ENCODE peak calls at places on chromosomes 11 and 22, in four cellular contexts. K, E, M and N are unnamed samples.

GRCh38 chr11:70755410-70756158 is 357.3 kb downstream of the CTTN start:
- DNase-seq in K (peak; percentile 90), E (peak; percentile 66), M (peak; percentile 90), N (peak; percentile 88)

GRCh38 chr22:46416537-46417267 is 81.2 kb downstream of the TRMU start:
- DNase-seq in K (no peak), E (no peak), M (no peak), N (no peak)

GRCh38 chr11:71466358-71466757 is 13.4 kb downstream of the NADSYN1 start:
- DNase-seq in K (no peak), E (no peak), M (no peak), N (no peak)

GRCh38 chr22:19103881-19104821 is 18.1 kb downstream of the DGCR2 start:
- DNase-seq in K (no peak), E (no peak), M (peak; percentile 51), N (no peak)

GRCh38 chr11:67264886-67265632 is 1.2 kb upstream of the GRK2 start:
- DNase-seq in K (no peak), E (no peak), M (no peak), N (no peak)

GRCh38 chr22:31820655-31821054 is 66.8 kb downstream of the DEPDC5 start:
- DNase-seq in K (no peak), E (no peak), M (no peak), N (no peak)

GRCh38 chr11:65834202-65834601 is 439 bp downstream of the SNX32 start:
- DNase-seq in K (no peak), E (no peak), M (no peak), N (no peak)

GRCh38 chr11:119236490-119236889 is 30.4 kb downstream of the CBL start:
- DNase-seq in K (no peak), E (no peak), M (no peak), N (no peak)

GRCh38 chr22:35863432-35863831 is 145.8 kb downstream of the APOL5 start:
- DNase-seq in K (no peak), E (no peak), M (no peak), N (no peak)

GRCh38 chr11:19259487-19260345 is 19.0 kb upstream of the E2F8 start:
- DNase-seq in K (peak; percentile 76), E (no peak), M (peak; percentile 70), N (peak; percentile 62)

GRCh38 chr11:111765320-111765983 is 737 bp downstream of the PPP2R1B start:
- DNase-seq in K (no peak), E (no peak), M (no peak), N (no peak)

GRCh38 chr11:108498046-108498815 is at the start of gene POGLUT3:
- DNase-seq in K (peak; percentile 68), E (peak; percentile 41), M (peak; percentile 86), N (peak; percentile 29)

GRCh38 chr11:78840623-78841022 is 266.0 kb upstream of the NARS2 start:
- DNase-seq in K (no peak), E (no peak), M (no peak), N (no peak)

GRCh38 chr11:66008468-66009101 is 3.2 kb upstream of the CST6 start:
- DNase-seq in K (no peak), E (no peak), M (no peak), N (no peak)

GRCh38 chr11:96112192-96113099 is 188.5 kb upstream of the MTMR2 start:
- DNase-seq in K (no peak), E (no peak), M (no peak), N (no peak)

GRCh38 chr22:38062782-38063181 is 5.6 kb downstream of the PICK1 start:
- DNase-seq in K (no peak), E (no peak), M (no peak), N (no peak)

GRCh38 chr11:19644316-19644715 is 68.3 kb upstream of the NAV2 start:
- DNase-seq in K (no peak), E (no peak), M (no peak), N (no peak)

GRCh38 chr11:122690801-122691649 is 35.5 kb downstream of the UBASH3B start:
- DNase-seq in K (no peak), E (no peak), M (no peak), N (no peak)

GRCh38 chr11:59719556-59719955 is 5.9 kb upstream of the OR10V1 start:
- DNase-seq in K (no peak), E (no peak), M (no peak), N (no peak)

GRCh38 chr11:73140213-73141030 is 1.7 kb downstream of the FCHSD2 start:
- DNase-seq in K (peak; percentile 45), E (no peak), M (no peak), N (peak; percentile 32)

GRCh38 chr11:100980156-100980555 is 149.5 kb downstream of the PGR start:
- DNase-seq in K (no peak), E (peak; percentile 3), M (no peak), N (peak; percentile 33)

GRCh38 chr11:19903620-19904069 is 191.0 kb downstream of the NAV2 start:
- DNase-seq in K (peak; percentile 85), E (peak; percentile 60), M (peak; percentile 66), N (peak; percentile 75)

GRCh38 chr22:43550024-43550620 is 138.3 kb downstream of the MPPED1 start:
- DNase-seq in K (no peak), E (no peak), M (no peak), N (no peak)

GRCh38 chr22:43554694-43555365 is 143.0 kb downstream of the MPPED1 start:
- DNase-seq in K (no peak), E (no peak), M (no peak), N (no peak)

GRCh38 chr22:43555561-43556515 is 144.0 kb downstream of the MPPED1 start:
- DNase-seq in K (no peak), E (no peak), M (no peak), N (no peak)

GRCh38 chr22:43553451-43554258 is 141.8 kb downstream of the MPPED1 start:
- DNase-seq in K (no peak), E (no peak), M (no peak), N (no peak)

DNA sequence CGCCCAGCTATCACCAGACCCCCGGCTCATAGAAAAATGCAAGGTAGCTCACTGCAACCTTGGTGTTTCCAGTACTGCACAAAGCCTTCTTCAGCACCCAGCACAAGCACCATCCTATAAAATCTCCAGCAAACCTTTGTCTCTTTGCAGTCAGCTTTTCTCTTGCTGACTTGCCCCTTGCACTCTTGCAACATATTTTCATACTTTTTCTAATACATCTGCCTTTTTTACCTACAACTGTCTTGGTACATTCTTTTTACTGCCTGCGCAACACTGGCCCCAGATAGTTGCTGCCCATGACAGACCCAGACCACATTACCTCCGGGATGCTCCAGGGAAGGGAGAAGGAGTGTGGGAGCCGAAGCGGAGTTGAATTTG is 142.4 kb downstream of the MPPED1 start:
- DNase-seq in K (no peak), E (no peak), M (no peak), N (no peak)
- TF ChIP-seq NR3C1 in K (no peak), E (no peak), M (no peak), N (no peak)

DNA sequence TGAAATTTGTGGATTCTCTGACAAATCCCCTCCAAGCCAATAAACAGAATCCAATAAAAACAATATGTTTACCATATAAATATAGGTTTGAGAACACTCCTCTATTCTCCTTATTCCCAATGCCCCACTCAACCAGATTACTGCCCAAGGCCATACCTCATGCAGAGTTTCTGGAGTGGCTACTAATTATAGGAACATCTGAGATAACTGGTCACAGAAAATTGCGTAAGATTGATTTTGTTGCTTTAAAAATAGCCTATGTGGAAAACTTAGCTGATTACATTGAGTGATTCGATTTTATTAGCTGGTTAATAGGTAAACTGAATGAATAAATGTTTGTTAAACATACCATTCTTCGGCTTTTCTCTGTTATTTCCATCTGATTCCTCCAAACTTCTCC is 48.0 kb downstream of the ME3 start:
- DNase-seq in K (no peak), E (no peak), M (no peak), N (no peak)
- TF ChIP-seq NR3C1 in K (no peak), E (no peak), M (no peak), N (no peak)

DNA sequence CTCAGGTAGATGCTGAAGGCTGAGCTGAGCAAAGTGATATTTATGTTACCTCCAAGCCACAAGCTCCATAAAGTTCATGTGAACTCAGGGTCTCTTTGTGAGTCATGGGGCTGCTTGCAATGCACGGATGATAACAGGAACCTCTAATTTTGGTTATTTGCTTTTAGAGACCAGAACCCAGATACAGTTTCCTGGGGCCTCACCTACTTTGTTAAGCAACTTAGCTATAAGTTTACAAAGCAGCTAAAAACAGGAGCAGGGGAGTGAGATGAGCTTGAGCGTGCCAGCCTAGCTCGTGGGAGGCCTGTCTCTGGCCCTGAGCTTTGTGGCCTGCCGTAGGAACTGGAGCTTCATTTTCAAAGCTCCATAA is 29.2 kb downstream of the SREBF2 start:
- DNase-seq in K (no peak), E (peak; percentile 39), M (no peak), N (no peak)
- TF ChIP-seq NR3C1 in K (no peak), E (no peak), M (no peak), N (no peak)

GRCh38 chr11:11476971-11477645 is 124.1 kb upstream of the CSNK2A3 start:
- DNase-seq in K (no peak), E (no peak), M (no peak), N (no peak)
- TF ChIP-seq NR3C1 in K (no peak), E (no peak), M (no peak), N (no peak)

GRCh38 chr22:28670691-28671261 is 8.9 kb downstream of the TTC28 start:
- DNase-seq in K (no peak), E (no peak), M (no peak), N (no peak)

GRCh38 chr22:28669388-28669787 is 10.3 kb downstream of the TTC28 start:
- DNase-seq in K (no peak), E (no peak), M (no peak), N (no peak)

GRCh38 chr22:28670153-28670552 is 9.5 kb downstream of the TTC28 start:
- DNase-seq in K (no peak), E (no peak), M (no peak), N (no peak)

DNA sequence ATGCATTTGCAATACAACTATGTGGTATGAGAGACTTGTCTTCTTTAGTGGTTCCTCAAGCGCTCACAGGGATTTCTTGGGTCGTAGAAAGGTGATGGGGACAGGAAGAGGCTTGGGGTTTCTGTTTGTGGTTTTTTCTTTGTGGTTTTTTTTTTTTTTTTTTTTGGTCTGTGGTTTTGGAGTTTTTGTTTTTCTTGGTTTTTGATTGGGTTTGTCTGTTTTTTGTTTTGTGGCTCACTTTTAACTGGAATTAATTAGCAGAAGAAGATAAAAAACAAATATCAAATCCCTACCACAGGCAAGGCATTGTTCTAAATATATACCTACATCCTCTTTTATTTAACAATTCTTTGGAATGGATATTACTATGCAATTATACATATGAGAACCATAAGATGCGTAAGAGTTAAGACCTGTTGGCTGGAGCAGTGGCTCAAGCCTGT is 5.5 kb downstream of the TTC28 start:
- DNase-seq in K (no peak), E (no peak), M (no peak), N (no peak)
- TF ChIP-seq NR3C1 in K (no peak), E (no peak), M (no peak), N (no peak)

GRCh38 chr11:86517557-86517956 is 142.9 kb downstream of the CCDC81 start:
- DNase-seq in K (no peak), E (no peak), M (no peak), N (no peak)
- TF ChIP-seq NR3C1 in K (no peak), E (no peak), M (no peak), N (no peak)

DNA sequence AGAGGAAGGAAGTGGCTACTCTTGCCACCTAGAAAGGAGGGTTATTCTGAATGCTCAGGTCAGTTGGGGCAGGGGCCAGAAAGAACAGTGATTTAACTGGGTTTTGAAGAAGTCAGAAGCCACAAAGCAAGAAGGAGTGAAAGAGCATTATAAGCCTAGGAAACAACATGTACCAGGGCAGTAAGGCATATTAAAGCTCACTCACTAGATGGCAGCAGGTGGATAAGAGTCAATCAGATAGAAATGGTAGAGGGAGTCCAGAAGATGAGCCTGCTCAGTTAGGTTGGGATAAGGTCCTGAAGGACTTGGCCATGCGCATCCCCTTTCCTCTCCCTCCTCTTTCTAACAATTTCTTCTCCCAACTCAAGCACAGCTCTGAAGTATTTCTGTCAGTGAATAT is 22.0 kb upstream of the PATE1 start:
- DNase-seq in K (no peak), E (peak; percentile 22), M (no peak), N (no peak)
- TF ChIP-seq NR3C1 in K (no peak), E (no peak), M (no peak), N (no peak)